ENCODE peak calls at places on chromosome 22, in ten cellular contexts. One of them, this sample, is unnamed.

GRCh38 chr22:19874307-19875060 is 19.8 kb upstream of the GNB1L start:
- DNase-seq in activated CD8-positive, alpha-beta T cell treated with anti-CD3 and anti-CD28 coated beads for 36 hours: peak
- DNase-seq in CD8-positive, alpha-beta T cell: no peak
- DNase-seq in hypothalamus: no peak
- DNase-seq in cardiac fibroblast: no peak
- DNase-seq in amniotic stem cell: no peak
- DNase-seq in stimulated activated CD4-positive, alpha-beta T cell treated with anti-CD3 and anti-CD28 coated beads, Interleukin-4, amount 100 ng/mL, for 4 hours: peak
- DNase-seq in ovary: peak
- DNase-seq in CD4-positive, alpha-beta T cell: peak
- DNase-seq in psoas muscle: peak
- DNase-seq in this sample: peak

GRCh38 chr22:41818596-41818995 is 14.3 kb upstream of the SREBF2 start:
- DNase-seq in activated CD8-positive, alpha-beta T cell treated with anti-CD3 and anti-CD28 coated beads for 36 hours: no peak
- DNase-seq in ovary: no peak
- DNase-seq in hypothalamus: no peak
- DNase-seq in cardiac fibroblast: no peak
- DNase-seq in amniotic stem cell: no peak
- DNase-seq in psoas muscle: no peak
- DNase-seq in stimulated activated CD4-positive, alpha-beta T cell treated with anti-CD3 and anti-CD28 coated beads, Interleukin-4, amount 100 ng/mL, for 4 hours: no peak
- DNase-seq in CD8-positive, alpha-beta T cell: no peak
- DNase-seq in CD4-positive, alpha-beta T cell: no peak
- DNase-seq in this sample: no peak

GRCh38 chr22:40176921-40177737 is 596 bp upstream of the TNRC6B start:
- DNase-seq in CD4-positive, alpha-beta T cell: peak
- DNase-seq in psoas muscle: peak
- DNase-seq in stimulated activated CD4-positive, alpha-beta T cell treated with anti-CD3 and anti-CD28 coated beads, Interleukin-4, amount 100 ng/mL, for 4 hours: peak
- DNase-seq in activated CD8-positive, alpha-beta T cell treated with anti-CD3 and anti-CD28 coated beads for 36 hours: peak
- DNase-seq in cardiac fibroblast: peak
- DNase-seq in amniotic stem cell: peak
- DNase-seq in hypothalamus: no peak
- DNase-seq in ovary: peak
- DNase-seq in CD8-positive, alpha-beta T cell: peak
- DNase-seq in this sample: peak

GRCh38 chr22:41780714-41781507 is 19.6 kb upstream of the CCDC134 start:
- DNase-seq in CD4-positive, alpha-beta T cell: peak
- DNase-seq in amniotic stem cell: no peak
- DNase-seq in cardiac fibroblast: peak
- DNase-seq in CD8-positive, alpha-beta T cell: peak
- DNase-seq in ovary: peak
- DNase-seq in stimulated activated CD4-positive, alpha-beta T cell treated with anti-CD3 and anti-CD28 coated beads, Interleukin-4, amount 100 ng/mL, for 4 hours: peak
- DNase-seq in hypothalamus: no peak
- DNase-seq in activated CD8-positive, alpha-beta T cell treated with anti-CD3 and anti-CD28 coated beads for 36 hours: peak
- DNase-seq in psoas muscle: peak
- DNase-seq in this sample: peak

GRCh38 chr22:46278656-46279645 is 11.1 kb downstream of the TTC38 start:
- DNase-seq in hypothalamus: no peak
- DNase-seq in activated CD8-positive, alpha-beta T cell treated with anti-CD3 and anti-CD28 coated beads for 36 hours: no peak
- DNase-seq in psoas muscle: no peak
- DNase-seq in cardiac fibroblast: no peak
- DNase-seq in CD4-positive, alpha-beta T cell: no peak
- DNase-seq in stimulated activated CD4-positive, alpha-beta T cell treated with anti-CD3 and anti-CD28 coated beads, Interleukin-4, amount 100 ng/mL, for 4 hours: no peak
- DNase-seq in ovary: no peak
- DNase-seq in CD8-positive, alpha-beta T cell: no peak
- DNase-seq in amniotic stem cell: no peak
- DNase-seq in this sample: no peak

GRCh38 chr22:49356428-49356827 is 471.2 kb downstream of the BRD1 start:
- DNase-seq in activated CD8-positive, alpha-beta T cell treated with anti-CD3 and anti-CD28 coated beads for 36 hours: no peak
- DNase-seq in CD8-positive, alpha-beta T cell: no peak
- DNase-seq in cardiac fibroblast: no peak
- DNase-seq in CD4-positive, alpha-beta T cell: no peak
- DNase-seq in ovary: no peak
- DNase-seq in hypothalamus: no peak
- DNase-seq in psoas muscle: no peak
- DNase-seq in amniotic stem cell: no peak
- DNase-seq in stimulated activated CD4-positive, alpha-beta T cell treated with anti-CD3 and anti-CD28 coated beads, Interleukin-4, amount 100 ng/mL, for 4 hours: no peak
- DNase-seq in this sample: no peak

GRCh38 chr22:47225080-47225930 is 462.9 kb downstream of the TBC1D22A start:
- DNase-seq in stimulated activated CD4-positive, alpha-beta T cell treated with anti-CD3 and anti-CD28 coated beads, Interleukin-4, amount 100 ng/mL, for 4 hours: no peak
- DNase-seq in activated CD8-positive, alpha-beta T cell treated with anti-CD3 and anti-CD28 coated beads for 36 hours: no peak
- DNase-seq in ovary: no peak
- DNase-seq in hypothalamus: no peak
- DNase-seq in CD4-positive, alpha-beta T cell: no peak
- DNase-seq in cardiac fibroblast: no peak
- DNase-seq in psoas muscle: no peak
- DNase-seq in CD8-positive, alpha-beta T cell: no peak
- DNase-seq in amniotic stem cell: no peak
- DNase-seq in this sample: no peak

GRCh38 chr22:29342577-29343312 is 27.2 kb upstream of the RASL10A start:
- DNase-seq in hypothalamus: no peak
- DNase-seq in CD4-positive, alpha-beta T cell: no peak
- DNase-seq in CD8-positive, alpha-beta T cell: no peak
- DNase-seq in activated CD8-positive, alpha-beta T cell treated with anti-CD3 and anti-CD28 coated beads for 36 hours: no peak
- DNase-seq in cardiac fibroblast: no peak
- DNase-seq in stimulated activated CD4-positive, alpha-beta T cell treated with anti-CD3 and anti-CD28 coated beads, Interleukin-4, amount 100 ng/mL, for 4 hours: no peak
- DNase-seq in psoas muscle: no peak
- DNase-seq in amniotic stem cell: no peak
- DNase-seq in ovary: no peak
- DNase-seq in this sample: no peak

GRCh38 chr22:35104491-35104890 is 38.5 kb downstream of the ISX start:
- DNase-seq in stimulated activated CD4-positive, alpha-beta T cell treated with anti-CD3 and anti-CD28 coated beads, Interleukin-4, amount 100 ng/mL, for 4 hours: no peak
- DNase-seq in CD8-positive, alpha-beta T cell: no peak
- DNase-seq in psoas muscle: no peak
- DNase-seq in activated CD8-positive, alpha-beta T cell treated with anti-CD3 and anti-CD28 coated beads for 36 hours: no peak
- DNase-seq in amniotic stem cell: no peak
- DNase-seq in ovary: no peak
- DNase-seq in CD4-positive, alpha-beta T cell: no peak
- DNase-seq in hypothalamus: no peak
- DNase-seq in cardiac fibroblast: no peak
- DNase-seq in this sample: no peak

GRCh38 chr22:40954095-40954494 is 2.9 kb downstream of the RBX1 start:
- DNase-seq in activated CD8-positive, alpha-beta T cell treated with anti-CD3 and anti-CD28 coated beads for 36 hours: no peak
- DNase-seq in ovary: no peak
- DNase-seq in CD4-positive, alpha-beta T cell: no peak
- DNase-seq in CD8-positive, alpha-beta T cell: no peak
- DNase-seq in hypothalamus: no peak
- DNase-seq in psoas muscle: no peak
- DNase-seq in stimulated activated CD4-positive, alpha-beta T cell treated with anti-CD3 and anti-CD28 coated beads, Interleukin-4, amount 100 ng/mL, for 4 hours: no peak
- DNase-seq in amniotic stem cell: no peak
- DNase-seq in cardiac fibroblast: no peak
- DNase-seq in this sample: no peak

GRCh38 chr22:28816994-28817530 is 16.7 kb upstream of the XBP1 start:
- DNase-seq in stimulated activated CD4-positive, alpha-beta T cell treated with anti-CD3 and anti-CD28 coated beads, Interleukin-4, amount 100 ng/mL, for 4 hours: no peak
- DNase-seq in activated CD8-positive, alpha-beta T cell treated with anti-CD3 and anti-CD28 coated beads for 36 hours: no peak
- DNase-seq in hypothalamus: no peak
- DNase-seq in ovary: no peak
- DNase-seq in cardiac fibroblast: no peak
- DNase-seq in amniotic stem cell: no peak
- DNase-seq in CD8-positive, alpha-beta T cell: no peak
- DNase-seq in CD4-positive, alpha-beta T cell: no peak
- DNase-seq in psoas muscle: no peak
- DNase-seq in this sample: no peak